ENCODE peak calls at places on chromosome 10, in four cellular contexts. W is NCI-H2081, Q is psoas muscle, L is ACHN. Y is an unnamed sample.

GRCh38 chr10:909831-910230 is 21.7 kb downstream of the LARP4B start:
- DNase-seq in W (no peak), Q (no peak), L (peak), Y (no peak)

GRCh38 chr10:90418869-90419652 is 438.8 kb downstream of the HTR7 start:
- DNase-seq in L (peak), Q (no peak), W (no peak), Y (no peak)

GRCh38 chr10:116783011-116783655 is 40.8 kb upstream of the HSPA12A start:
- DNase-seq in W (no peak), L (no peak), Q (no peak), Y (no peak)

GRCh38 chr10:42951486-42952251 is 125.2 kb upstream of the RET start:
- DNase-seq in L (peak), Q (peak), W (no peak), Y (no peak)

GRCh38 chr10:131946321-131946751 is 35.4 kb downstream of the BNIP3 start:
- DNase-seq in Q (no peak), W (no peak), L (peak), Y (no peak)

GRCh38 chr10:14499610-14499904 is 168.8 kb upstream of the FRMD4A start:
- DNase-seq in L (no peak), Q (no peak), W (no peak), Y (no peak)

GRCh38 chr10:75029874-75030273 is 81.6 kb upstream of the SAMD8 start:
- DNase-seq in L (no peak), W (no peak), Q (no peak), Y (no peak)

GRCh38 chr10:77358666-77359065 is 278.9 kb downstream of the KCNMA1 start:
- DNase-seq in W (no peak), Q (no peak), L (no peak), Y (no peak)

GRCh38 chr10:124486635-124487034 is 25.0 kb downstream of the LHPP start:
- DNase-seq in L (no peak), W (no peak), Q (no peak), Y (no peak)

GRCh38 chr10:11223081-11223480 is 205.4 kb downstream of the CELF2 start:
- DNase-seq in Q (no peak), W (no peak), L (no peak), Y (no peak)

GRCh38 chr10:97534746-97535367 is 36.1 kb downstream of the UBTD1 start:
- DNase-seq in Q (peak), L (peak), W (no peak), Y (no peak)